ENCODE peak calls at places on chromosomes 16 and 17, in eight cellular contexts. One of them, this sample, is unnamed.
A peak's percentile ranks its signal among the peaks of the same experiment; 100 is the strongest.

GRCh38 chr16:54077412-54077821 is 209.2 kb downstream of the IRX3 start:
- DNase-seq in HL-60: no peak
- DNase-seq in C1 segment of cervical spinal cord: no peak
- DNase-seq in T-cell: no peak
- DNase-seq in activated CD4-positive, alpha-beta T cell treated with anti-CD3 and anti-CD28 coated beads, Interleukin-2, amount 50 U/mL, for 1 hour: no peak
- DNase-seq in naive B cell: no peak
- DNase-seq in effector memory CD4-positive, alpha-beta T cell: no peak
- DNase-seq in foreskin fibroblast: peak; percentile 41
- DNase-seq in this sample: no peak

GRCh38 chr16:54934536-54935410 is 4.1 kb downstream of the IRX5 start:
- DNase-seq in HL-60: no peak
- DNase-seq in C1 segment of cervical spinal cord: peak; percentile 37
- DNase-seq in T-cell: no peak
- DNase-seq in activated CD4-positive, alpha-beta T cell treated with anti-CD3 and anti-CD28 coated beads, Interleukin-2, amount 50 U/mL, for 1 hour: no peak
- DNase-seq in naive B cell: no peak
- DNase-seq in effector memory CD4-positive, alpha-beta T cell: no peak
- DNase-seq in foreskin fibroblast: peak; percentile 53
- DNase-seq in this sample: no peak

GRCh38 chr16:69495821-69496220 is 69.9 kb upstream of the NFAT5 start:
- DNase-seq in HL-60: no peak
- DNase-seq in C1 segment of cervical spinal cord: no peak
- DNase-seq in T-cell: no peak
- DNase-seq in activated CD4-positive, alpha-beta T cell treated with anti-CD3 and anti-CD28 coated beads, Interleukin-2, amount 50 U/mL, for 1 hour: no peak
- DNase-seq in naive B cell: no peak
- DNase-seq in effector memory CD4-positive, alpha-beta T cell: no peak
- DNase-seq in foreskin fibroblast: no peak
- DNase-seq in this sample: no peak

GRCh38 chr16:70380919-70381603 is 34.4 kb downstream of the DDX19A start:
- DNase-seq in HL-60: peak; percentile 99
- DNase-seq in C1 segment of cervical spinal cord: peak; percentile 94
- DNase-seq in T-cell: peak; percentile 95
- DNase-seq in activated CD4-positive, alpha-beta T cell treated with anti-CD3 and anti-CD28 coated beads, Interleukin-2, amount 50 U/mL, for 1 hour: peak; percentile 94
- DNase-seq in naive B cell: peak; percentile 96
- DNase-seq in effector memory CD4-positive, alpha-beta T cell: peak; percentile 93
- DNase-seq in foreskin fibroblast: peak; percentile 97
- DNase-seq in this sample: peak; percentile 97

GRCh38 chr16:57612494-57612893 is 15.9 kb upstream of the ADGRG1 start:
- DNase-seq in HL-60: no peak
- DNase-seq in C1 segment of cervical spinal cord: no peak
- DNase-seq in T-cell: no peak
- DNase-seq in activated CD4-positive, alpha-beta T cell treated with anti-CD3 and anti-CD28 coated beads, Interleukin-2, amount 50 U/mL, for 1 hour: no peak
- DNase-seq in naive B cell: no peak
- DNase-seq in effector memory CD4-positive, alpha-beta T cell: no peak
- DNase-seq in foreskin fibroblast: no peak
- DNase-seq in this sample: no peak

GRCh38 chr17:78390241-78391050 is 12.0 kb downstream of the PGS1 start:
- DNase-seq in HL-60: no peak
- DNase-seq in C1 segment of cervical spinal cord: no peak
- DNase-seq in T-cell: no peak
- DNase-seq in activated CD4-positive, alpha-beta T cell treated with anti-CD3 and anti-CD28 coated beads, Interleukin-2, amount 50 U/mL, for 1 hour: no peak
- DNase-seq in naive B cell: no peak
- DNase-seq in effector memory CD4-positive, alpha-beta T cell: no peak
- DNase-seq in foreskin fibroblast: peak; percentile 96
- DNase-seq in this sample: no peak

GRCh38 chr17:64059756-64060155 is 39.3 kb upstream of the ICAM2 start:
- DNase-seq in HL-60: no peak
- DNase-seq in C1 segment of cervical spinal cord: no peak
- DNase-seq in T-cell: no peak
- DNase-seq in activated CD4-positive, alpha-beta T cell treated with anti-CD3 and anti-CD28 coated beads, Interleukin-2, amount 50 U/mL, for 1 hour: no peak
- DNase-seq in naive B cell: no peak
- DNase-seq in effector memory CD4-positive, alpha-beta T cell: no peak
- DNase-seq in foreskin fibroblast: no peak
- DNase-seq in this sample: no peak

GRCh38 chr17:82817947-82818346 is 21.9 kb downstream of the ZNF750 start:
- DNase-seq in HL-60: no peak
- DNase-seq in C1 segment of cervical spinal cord: no peak
- DNase-seq in T-cell: no peak
- DNase-seq in activated CD4-positive, alpha-beta T cell treated with anti-CD3 and anti-CD28 coated beads, Interleukin-2, amount 50 U/mL, for 1 hour: no peak
- DNase-seq in naive B cell: no peak
- DNase-seq in effector memory CD4-positive, alpha-beta T cell: no peak
- DNase-seq in foreskin fibroblast: peak; percentile 20
- DNase-seq in this sample: no peak

GRCh38 chr17:1645207-1646171 is at the start of gene SCARF1:
- DNase-seq in HL-60: no peak
- DNase-seq in C1 segment of cervical spinal cord: no peak
- DNase-seq in T-cell: no peak
- DNase-seq in activated CD4-positive, alpha-beta T cell treated with anti-CD3 and anti-CD28 coated beads, Interleukin-2, amount 50 U/mL, for 1 hour: no peak
- DNase-seq in naive B cell: no peak
- DNase-seq in effector memory CD4-positive, alpha-beta T cell: no peak
- DNase-seq in foreskin fibroblast: no peak
- DNase-seq in this sample: no peak

GRCh38 chr16:79261461-79261860 is 339.1 kb downstream of the MAF start:
- DNase-seq in HL-60: peak; percentile 18
- DNase-seq in C1 segment of cervical spinal cord: no peak
- DNase-seq in T-cell: peak; percentile 27
- DNase-seq in activated CD4-positive, alpha-beta T cell treated with anti-CD3 and anti-CD28 coated beads, Interleukin-2, amount 50 U/mL, for 1 hour: peak; percentile 40
- DNase-seq in naive B cell: no peak
- DNase-seq in effector memory CD4-positive, alpha-beta T cell: no peak
- DNase-seq in foreskin fibroblast: no peak
- DNase-seq in this sample: no peak

GRCh38 chr16:67210069-67210937 is 11.4 kb downstream of the ELMO3 start:
- DNase-seq in HL-60: no peak
- DNase-seq in C1 segment of cervical spinal cord: no peak
- DNase-seq in T-cell: no peak
- DNase-seq in activated CD4-positive, alpha-beta T cell treated with anti-CD3 and anti-CD28 coated beads, Interleukin-2, amount 50 U/mL, for 1 hour: no peak
- DNase-seq in naive B cell: no peak
- DNase-seq in effector memory CD4-positive, alpha-beta T cell: no peak
- DNase-seq in foreskin fibroblast: no peak
- DNase-seq in this sample: no peak

GRCh38 chr16:88287219-88287618 is 95.5 kb upstream of the ZNF469 start:
- DNase-seq in HL-60: peak; percentile 1
- DNase-seq in C1 segment of cervical spinal cord: no peak
- DNase-seq in T-cell: no peak
- DNase-seq in activated CD4-positive, alpha-beta T cell treated with anti-CD3 and anti-CD28 coated beads, Interleukin-2, amount 50 U/mL, for 1 hour: no peak
- DNase-seq in naive B cell: no peak
- DNase-seq in effector memory CD4-positive, alpha-beta T cell: no peak
- DNase-seq in foreskin fibroblast: no peak
- DNase-seq in this sample: no peak

GRCh38 chr17:50672831-50673551 is 34.7 kb downstream of the ANKRD40 start:
- DNase-seq in HL-60: no peak
- DNase-seq in C1 segment of cervical spinal cord: no peak
- DNase-seq in T-cell: no peak
- DNase-seq in activated CD4-positive, alpha-beta T cell treated with anti-CD3 and anti-CD28 coated beads, Interleukin-2, amount 50 U/mL, for 1 hour: no peak
- DNase-seq in naive B cell: no peak
- DNase-seq in effector memory CD4-positive, alpha-beta T cell: no peak
- DNase-seq in foreskin fibroblast: no peak
- DNase-seq in this sample: no peak

GRCh38 chr16:10625595-10626357 is 45.4 kb upstream of the EMP2 start:
- DNase-seq in HL-60: no peak
- DNase-seq in C1 segment of cervical spinal cord: no peak
- DNase-seq in T-cell: no peak
- DNase-seq in activated CD4-positive, alpha-beta T cell treated with anti-CD3 and anti-CD28 coated beads, Interleukin-2, amount 50 U/mL, for 1 hour: no peak
- DNase-seq in naive B cell: no peak
- DNase-seq in effector memory CD4-positive, alpha-beta T cell: no peak
- DNase-seq in foreskin fibroblast: no peak
- DNase-seq in this sample: no peak

GRCh38 chr17:66975614-66976378 is 11.3 kb downstream of the CACNG4 start:
- DNase-seq in HL-60: no peak
- DNase-seq in C1 segment of cervical spinal cord: no peak
- DNase-seq in T-cell: no peak
- DNase-seq in activated CD4-positive, alpha-beta T cell treated with anti-CD3 and anti-CD28 coated beads, Interleukin-2, amount 50 U/mL, for 1 hour: no peak
- DNase-seq in naive B cell: no peak
- DNase-seq in effector memory CD4-positive, alpha-beta T cell: no peak
- DNase-seq in foreskin fibroblast: no peak
- DNase-seq in this sample: no peak

GRCh38 chr16:89369266-89369895 is 121.0 kb downstream of the ANKRD11 start:
- DNase-seq in HL-60: no peak
- DNase-seq in C1 segment of cervical spinal cord: no peak
- DNase-seq in T-cell: no peak
- DNase-seq in activated CD4-positive, alpha-beta T cell treated with anti-CD3 and anti-CD28 coated beads, Interleukin-2, amount 50 U/mL, for 1 hour: no peak
- DNase-seq in naive B cell: no peak
- DNase-seq in effector memory CD4-positive, alpha-beta T cell: no peak
- DNase-seq in foreskin fibroblast: no peak
- DNase-seq in this sample: no peak

GRCh38 chr17:16419074-16419928 is 3.9 kb downstream of the TRPV2 start:
- DNase-seq in HL-60: no peak
- DNase-seq in C1 segment of cervical spinal cord: no peak
- DNase-seq in T-cell: no peak
- DNase-seq in activated CD4-positive, alpha-beta T cell treated with anti-CD3 and anti-CD28 coated beads, Interleukin-2, amount 50 U/mL, for 1 hour: peak; percentile 38
- DNase-seq in naive B cell: no peak
- DNase-seq in effector memory CD4-positive, alpha-beta T cell: peak; percentile 44
- DNase-seq in foreskin fibroblast: peak; percentile 86
- DNase-seq in this sample: peak; percentile 53

GRCh38 chr17:57577751-57578607 is 167.1 kb downstream of the CCDC182 start:
- DNase-seq in HL-60: peak; percentile 64
- DNase-seq in C1 segment of cervical spinal cord: no peak
- DNase-seq in T-cell: no peak
- DNase-seq in activated CD4-positive, alpha-beta T cell treated with anti-CD3 and anti-CD28 coated beads, Interleukin-2, amount 50 U/mL, for 1 hour: no peak
- DNase-seq in naive B cell: no peak
- DNase-seq in effector memory CD4-positive, alpha-beta T cell: no peak
- DNase-seq in foreskin fibroblast: peak; percentile 65
- DNase-seq in this sample: peak; percentile 45

GRCh38 chr16:27779719-27780161 is 229.8 kb downstream of the KATNIP start:
- DNase-seq in HL-60: no peak
- DNase-seq in C1 segment of cervical spinal cord: peak; percentile 48
- DNase-seq in T-cell: no peak
- DNase-seq in activated CD4-positive, alpha-beta T cell treated with anti-CD3 and anti-CD28 coated beads, Interleukin-2, amount 50 U/mL, for 1 hour: no peak
- DNase-seq in naive B cell: no peak
- DNase-seq in effector memory CD4-positive, alpha-beta T cell: no peak
- DNase-seq in foreskin fibroblast: peak; percentile 33
- DNase-seq in this sample: peak; percentile 29

GRCh38 chr16:72961863-72962262 is 86.1 kb downstream of the ZFHX3 start:
- DNase-seq in HL-60: no peak
- DNase-seq in C1 segment of cervical spinal cord: no peak
- DNase-seq in T-cell: no peak
- DNase-seq in activated CD4-positive, alpha-beta T cell treated with anti-CD3 and anti-CD28 coated beads, Interleukin-2, amount 50 U/mL, for 1 hour: no peak
- DNase-seq in naive B cell: no peak
- DNase-seq in effector memory CD4-positive, alpha-beta T cell: no peak
- DNase-seq in foreskin fibroblast: no peak
- DNase-seq in this sample: no peak